ENCODE peak calls at places on chromosomes 13 and 19, in eight cellular contexts. One of them, this sample, is unnamed. For H3K36me3, the result is how much of the 10 kb centered on the place peaks cover.

GRCh38 chr19:19554074-19555023 is 16.3 kb downstream of the CILP2 start:
- DNase-seq in lung: peak
- DNase-seq in brain microvascular endothelial cell: no peak
- DNase-seq in adrenal gland: no peak
- DNase-seq in neural progenitor cell: peak
- DNase-seq in fibroblast of lung: peak
- DNase-seq in IMR-90: peak
- DNase-seq in cardiac muscle cell: peak
- DNase-seq in this sample: no peak

GRCh38 chr19:1408300-1409203 is 1.2 kb downstream of the DAZAP1 start:
- DNase-seq in lung: peak
- DNase-seq in brain microvascular endothelial cell: peak
- DNase-seq in adrenal gland: peak
- DNase-seq in neural progenitor cell: peak
- DNase-seq in fibroblast of lung: peak
- DNase-seq in IMR-90: peak
- DNase-seq in cardiac muscle cell: peak
- DNase-seq in this sample: no peak

GRCh38 chr19:4730740-4731171 is 7.1 kb upstream of the DPP9 start:
- DNase-seq in lung: no peak
- DNase-seq in brain microvascular endothelial cell: no peak
- DNase-seq in adrenal gland: no peak
- DNase-seq in neural progenitor cell: no peak
- DNase-seq in fibroblast of lung: no peak
- DNase-seq in IMR-90: no peak
- DNase-seq in cardiac muscle cell: no peak
- DNase-seq in this sample: no peak

GRCh38 chr19:16185123-16185924 is at the start of gene FAM32A:
- DNase-seq in lung: peak
- DNase-seq in brain microvascular endothelial cell: peak
- DNase-seq in adrenal gland: peak
- DNase-seq in neural progenitor cell: peak
- DNase-seq in fibroblast of lung: peak
- DNase-seq in IMR-90: peak
- DNase-seq in cardiac muscle cell: peak
- DNase-seq in this sample: peak

GRCh38 chr13:21228738-21229137 is 52.3 kb downstream of the MRPL57 start:
- DNase-seq in lung: peak
- DNase-seq in brain microvascular endothelial cell: no peak
- DNase-seq in adrenal gland: no peak
- DNase-seq in neural progenitor cell: no peak
- DNase-seq in fibroblast of lung: no peak
- DNase-seq in IMR-90: no peak
- DNase-seq in cardiac muscle cell: no peak
- DNase-seq in this sample: no peak

GRCh38 chr19:927044-927706 is 1.3 kb downstream of the ARID3A start:
- DNase-seq in lung: peak
- DNase-seq in brain microvascular endothelial cell: no peak
- DNase-seq in adrenal gland: peak
- DNase-seq in neural progenitor cell: peak
- DNase-seq in fibroblast of lung: peak
- DNase-seq in IMR-90: no peak
- DNase-seq in cardiac muscle cell: peak
- DNase-seq in this sample: no peak

GRCh38 chr19:4113398-4114088 is 10.4 kb downstream of the MAP2K2 start:
- DNase-seq in lung: no peak
- DNase-seq in brain microvascular endothelial cell: no peak
- DNase-seq in adrenal gland: no peak
- DNase-seq in neural progenitor cell: no peak
- DNase-seq in fibroblast of lung: no peak
- DNase-seq in IMR-90: no peak
- DNase-seq in cardiac muscle cell: no peak
- DNase-seq in this sample: no peak

GRCh38 chr13:109698779-109699178 is 87.6 kb downstream of the IRS2 start:
- DNase-seq in lung: no peak
- DNase-seq in brain microvascular endothelial cell: no peak
- DNase-seq in adrenal gland: no peak
- DNase-seq in neural progenitor cell: no peak
- DNase-seq in fibroblast of lung: peak
- DNase-seq in IMR-90: peak
- DNase-seq in cardiac muscle cell: no peak
- DNase-seq in this sample: no peak

GRCh38 chr19:31518216-31518615 is 169.0 kb upstream of the TSHZ3 start:
- DNase-seq in lung: no peak
- DNase-seq in brain microvascular endothelial cell: no peak
- DNase-seq in adrenal gland: no peak
- DNase-seq in neural progenitor cell: no peak
- DNase-seq in fibroblast of lung: no peak
- DNase-seq in IMR-90: no peak
- DNase-seq in cardiac muscle cell: no peak
- DNase-seq in this sample: no peak

GRCh38 chr13:20465218-20465879 is 60.3 kb downstream of the CRYL1 start:
- DNase-seq in lung: no peak
- DNase-seq in brain microvascular endothelial cell: no peak
- DNase-seq in adrenal gland: peak
- DNase-seq in neural progenitor cell: no peak
- DNase-seq in fibroblast of lung: peak
- DNase-seq in IMR-90: peak
- DNase-seq in cardiac muscle cell: no peak
- DNase-seq in this sample: no peak

GRCh38 chr19:49396738-49397505 is 8.9 kb downstream of the KASH5 start:
- DNase-seq in lung: no peak
- DNase-seq in brain microvascular endothelial cell: no peak
- DNase-seq in adrenal gland: no peak
- DNase-seq in neural progenitor cell: no peak
- DNase-seq in fibroblast of lung: no peak
- DNase-seq in IMR-90: no peak
- DNase-seq in cardiac muscle cell: no peak
- DNase-seq in this sample: no peak

GRCh38 chr19:35055715-35056179 is 14.2 kb downstream of the HPN start:
- DNase-seq in lung: no peak
- DNase-seq in brain microvascular endothelial cell: no peak
- DNase-seq in adrenal gland: no peak
- DNase-seq in neural progenitor cell: peak
- DNase-seq in fibroblast of lung: no peak
- DNase-seq in IMR-90: no peak
- DNase-seq in cardiac muscle cell: no peak
- DNase-seq in this sample: no peak

GRCh38 chr13:70795484-70795883 is 687.2 kb upstream of the KLHL1 start:
- DNase-seq in lung: no peak
- DNase-seq in brain microvascular endothelial cell: no peak
- DNase-seq in adrenal gland: no peak
- DNase-seq in neural progenitor cell: no peak
- DNase-seq in fibroblast of lung: peak
- DNase-seq in IMR-90: no peak
- DNase-seq in cardiac muscle cell: no peak
- DNase-seq in this sample: no peak

GRCh38 chr19:51948979-51949378 is 21.7 kb downstream of the ZNF613 start:
- DNase-seq in lung: no peak
- DNase-seq in brain microvascular endothelial cell: peak
- DNase-seq in adrenal gland: peak
- DNase-seq in neural progenitor cell: no peak
- DNase-seq in fibroblast of lung: peak
- DNase-seq in IMR-90: peak
- DNase-seq in cardiac muscle cell: no peak
- DNase-seq in this sample: no peak

GRCh38 chr19:57992841-57993240 is 9.8 kb downstream of the ZNF606 start:
- DNase-seq in lung: no peak
- DNase-seq in brain microvascular endothelial cell: no peak
- DNase-seq in adrenal gland: no peak
- DNase-seq in neural progenitor cell: no peak
- DNase-seq in fibroblast of lung: no peak
- DNase-seq in IMR-90: no peak
- DNase-seq in cardiac muscle cell: no peak
- DNase-seq in this sample: no peak

GRCh38 chr19:7789447-7789846 is 26.4 kb downstream of the CLEC4M start:
- DNase-seq in lung: no peak
- DNase-seq in brain microvascular endothelial cell: no peak
- DNase-seq in adrenal gland: no peak
- DNase-seq in neural progenitor cell: peak
- DNase-seq in fibroblast of lung: no peak
- DNase-seq in IMR-90: no peak
- DNase-seq in cardiac muscle cell: no peak
- DNase-seq in this sample: no peak

GRCh38 chr13:102800145-102801041 is 1.5 kb downstream of the BIVM start:
- DNase-seq in lung: peak
- DNase-seq in brain microvascular endothelial cell: peak
- DNase-seq in adrenal gland: peak
- DNase-seq in neural progenitor cell: peak
- DNase-seq in fibroblast of lung: peak
- DNase-seq in IMR-90: peak
- DNase-seq in cardiac muscle cell: peak
- DNase-seq in this sample: no peak

GRCh38 chr13:113753171-113753570 is 5.9 kb upstream of the TMEM255B start:
- DNase-seq in lung: no peak
- DNase-seq in brain microvascular endothelial cell: no peak
- DNase-seq in adrenal gland: no peak
- DNase-seq in neural progenitor cell: no peak
- DNase-seq in fibroblast of lung: no peak
- DNase-seq in IMR-90: no peak
- DNase-seq in cardiac muscle cell: no peak
- DNase-seq in this sample: no peak

GRCh38 chr13:50131998-50132936 is 117.0 kb downstream of the KCNRG start:
- DNase-seq in lung: no peak
- DNase-seq in brain microvascular endothelial cell: no peak
- DNase-seq in adrenal gland: no peak
- DNase-seq in neural progenitor cell: peak
- DNase-seq in fibroblast of lung: peak
- DNase-seq in IMR-90: no peak
- DNase-seq in cardiac muscle cell: peak
- DNase-seq in this sample: no peak

GRCh38 chr13:34174671-34175145 is 356.8 kb downstream of the RFC3 start:
- DNase-seq in lung: no peak
- DNase-seq in brain microvascular endothelial cell: no peak
- DNase-seq in adrenal gland: no peak
- DNase-seq in neural progenitor cell: no peak
- DNase-seq in fibroblast of lung: peak
- DNase-seq in IMR-90: peak
- DNase-seq in cardiac muscle cell: no peak
- DNase-seq in this sample: no peak

GRCh38 chr19:48495391-48495790 is 16.2 kb downstream of the LMTK3 start:
- DNase-seq in lung: no peak
- DNase-seq in brain microvascular endothelial cell: no peak
- DNase-seq in adrenal gland: no peak
- DNase-seq in neural progenitor cell: no peak
- DNase-seq in fibroblast of lung: no peak
- DNase-seq in IMR-90: no peak
- DNase-seq in cardiac muscle cell: no peak
- DNase-seq in this sample: no peak

GRCh38 chr13:65971541-65971940 is 1258.6 kb downstream of the PCDH9 start:
- DNase-seq in lung: no peak
- DNase-seq in brain microvascular endothelial cell: no peak
- DNase-seq in adrenal gland: no peak
- DNase-seq in neural progenitor cell: peak
- DNase-seq in fibroblast of lung: no peak
- DNase-seq in IMR-90: no peak
- DNase-seq in cardiac muscle cell: peak
- DNase-seq in this sample: no peak

GRCh38 chr13:65965496-65965895 is 1264.6 kb downstream of the PCDH9 start:
- DNase-seq in lung: no peak
- DNase-seq in brain microvascular endothelial cell: peak
- DNase-seq in adrenal gland: no peak
- DNase-seq in neural progenitor cell: no peak
- DNase-seq in fibroblast of lung: peak
- DNase-seq in IMR-90: peak
- DNase-seq in cardiac muscle cell: no peak
- DNase-seq in this sample: no peak

GRCh38 chr13:65964672-65965071 is 1265.5 kb downstream of the PCDH9 start:
- DNase-seq in lung: no peak
- DNase-seq in brain microvascular endothelial cell: peak
- DNase-seq in adrenal gland: no peak
- DNase-seq in neural progenitor cell: no peak
- DNase-seq in fibroblast of lung: no peak
- DNase-seq in IMR-90: no peak
- DNase-seq in cardiac muscle cell: no peak
- DNase-seq in this sample: no peak

GRCh38 chr13:65966991-65967451 is 1263.1 kb downstream of the PCDH9 start:
- DNase-seq in lung: no peak
- DNase-seq in brain microvascular endothelial cell: peak
- DNase-seq in adrenal gland: no peak
- DNase-seq in neural progenitor cell: peak
- DNase-seq in fibroblast of lung: peak
- DNase-seq in IMR-90: peak
- DNase-seq in cardiac muscle cell: peak
- DNase-seq in this sample: no peak
- TF ChIP-seq CTCF in lung: no peak
- TF ChIP-seq CTCF in brain microvascular endothelial cell: peak
- TF ChIP-seq CTCF in adrenal gland: no peak
- TF ChIP-seq CTCF in neural progenitor cell: peak
- TF ChIP-seq CTCF in fibroblast of lung: peak
- TF ChIP-seq CTCF in IMR-90: peak
- TF ChIP-seq CTCF in cardiac muscle cell: peak
- TF ChIP-seq CTCF in this sample: peak

GRCh38 chr19:14479309-14479984 is 4.3 kb upstream of the PTGER1 start:
- DNase-seq in lung: no peak
- DNase-seq in brain microvascular endothelial cell: no peak
- DNase-seq in adrenal gland: no peak
- DNase-seq in neural progenitor cell: no peak
- DNase-seq in fibroblast of lung: no peak
- DNase-seq in IMR-90: no peak
- DNase-seq in cardiac muscle cell: no peak
- DNase-seq in this sample: no peak
- H3K36me3 ChIP-seq in lung: under half
- H3K36me3 ChIP-seq in brain microvascular endothelial cell: under half
- H3K36me3 ChIP-seq in adrenal gland: under half
- H3K36me3 ChIP-seq in neural progenitor cell: under half
- H3K36me3 ChIP-seq in fibroblast of lung: under half
- H3K36me3 ChIP-seq in IMR-90: under half
- H3K36me3 ChIP-seq in cardiac muscle cell: under half
- H3K36me3 ChIP-seq in this sample: under half

DNA sequence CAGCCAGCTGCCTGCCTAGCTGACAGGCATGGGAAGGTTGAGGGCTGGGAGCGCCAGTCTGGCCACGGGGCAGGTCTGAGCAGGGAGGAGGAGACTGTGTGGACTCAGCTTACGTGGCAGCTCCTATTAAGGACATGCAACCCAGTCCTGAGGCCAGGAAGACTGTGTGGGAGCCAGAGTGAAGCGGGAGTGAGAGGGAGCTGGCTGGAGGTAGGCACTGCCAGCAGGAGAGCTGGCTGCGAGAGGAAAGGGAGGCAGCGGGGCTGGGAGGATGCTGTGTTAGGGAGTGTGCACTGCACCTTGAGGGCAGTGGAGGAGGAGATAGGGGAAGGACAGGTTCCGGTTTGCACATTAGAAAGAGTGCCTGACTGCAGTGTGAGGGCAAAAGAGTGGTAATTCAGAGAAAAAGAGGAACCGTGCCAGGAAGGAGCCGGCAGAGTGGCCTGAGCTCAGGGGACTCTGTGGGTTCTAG is 99.2 kb downstream of the SLC7A1 start:
- DNase-seq in lung: no peak
- DNase-seq in brain microvascular endothelial cell: no peak
- DNase-seq in adrenal gland: no peak
- DNase-seq in neural progenitor cell: no peak
- DNase-seq in fibroblast of lung: no peak
- DNase-seq in IMR-90: no peak
- DNase-seq in cardiac muscle cell: no peak
- DNase-seq in this sample: no peak
- TF ChIP-seq CTCF in lung: no peak
- TF ChIP-seq CTCF in brain microvascular endothelial cell: no peak
- TF ChIP-seq CTCF in adrenal gland: no peak
- TF ChIP-seq CTCF in neural progenitor cell: no peak
- TF ChIP-seq CTCF in fibroblast of lung: no peak
- TF ChIP-seq CTCF in IMR-90: no peak
- TF ChIP-seq CTCF in cardiac muscle cell: no peak
- TF ChIP-seq CTCF in this sample: no peak

GRCh38 chr19:29953352-29954247 is 11.6 kb downstream of the URI1 start:
- DNase-seq in lung: no peak
- DNase-seq in brain microvascular endothelial cell: no peak
- DNase-seq in adrenal gland: no peak
- DNase-seq in neural progenitor cell: no peak
- DNase-seq in fibroblast of lung: peak
- DNase-seq in IMR-90: no peak
- DNase-seq in cardiac muscle cell: no peak
- DNase-seq in this sample: no peak
- H3K36me3 ChIP-seq in lung: under half
- H3K36me3 ChIP-seq in brain microvascular endothelial cell: under half
- H3K36me3 ChIP-seq in adrenal gland: under half
- H3K36me3 ChIP-seq in neural progenitor cell: under half
- H3K36me3 ChIP-seq in fibroblast of lung: under half
- H3K36me3 ChIP-seq in IMR-90: under half
- H3K36me3 ChIP-seq in cardiac muscle cell: under half
- H3K36me3 ChIP-seq in this sample: under half

This sample was measured in kidney epithelial cell.